ENCODE peak calls at places on chromosomes 1 and 21, in eight cellular contexts. J is aorta; X is neural progenitor cell; L is bronchial epithelial cell; Z is activated naive CD4-positive, alpha-beta T cell; O is stimulated activated CD8-positive, alpha-beta memory T cell treated with anti-CD3 and anti-CD28 coated beads, Interleukin-4, amount 100 ng/mL, for 1 hour; K is fibroblast of pulmonary artery; G is pancreas. V is an unnamed sample.
A peak's percentile ranks its signal among the peaks of the same experiment; 100 is the strongest.

GRCh38 chr1:41431490-41432350 is 52.8 kb downstream of the EDN2 start:
- DNase-seq in J (peak; percentile 84), X (no peak), L (no peak), Z (no peak), O (no peak), K (no peak), G (peak; percentile 71), V (no peak)

GRCh38 chr1:115283249-115283648 is 54.8 kb downstream of the NGF start:
- DNase-seq in J (peak; percentile 76), X (no peak), L (no peak), Z (no peak), O (no peak), K (no peak), G (no peak), V (no peak)

GRCh38 chr21:14533555-14534400 is 12.3 kb downstream of the SAMSN1 start:
- DNase-seq in J (no peak), X (no peak), L (peak; percentile 98), Z (no peak), O (no peak), K (peak; percentile 70), G (no peak), V (peak; percentile 94)

GRCh38 chr1:108916788-108917187 is 40.0 kb downstream of the GPSM2 start:
- DNase-seq in J (no peak), X (no peak), L (no peak), Z (no peak), O (no peak), K (no peak), G (no peak), V (no peak)

GRCh38 chr21:41865002-41865777 is 14.0 kb downstream of the PRDM15 start:
- DNase-seq in J (no peak), X (no peak), L (no peak), Z (no peak), O (no peak), K (no peak), G (no peak), V (no peak)

GRCh38 chr1:116586741-116587143 is 15.9 kb upstream of the CD58 start:
- DNase-seq in J (no peak), X (peak; percentile 42), L (no peak), Z (no peak), O (no peak), K (no peak), G (no peak), V (peak; percentile 21)

GRCh38 chr1:99771522-99771921 is 5.1 kb upstream of the FRRS1 start:
- DNase-seq in J (no peak), X (no peak), L (no peak), Z (no peak), O (no peak), K (no peak), G (no peak), V (no peak)

GRCh38 chr21:29365636-29366305 is 67.0 kb downstream of the BACH1 start:
- DNase-seq in J (no peak), X (peak; percentile 10), L (no peak), Z (no peak), O (no peak), K (no peak), G (no peak), V (no peak)

GRCh38 chr1:205229399-205229861 is 1.7 kb downstream of the TMCC2 start:
- DNase-seq in J (no peak), X (peak; percentile 82), L (peak; percentile 62), Z (no peak), O (no peak), K (peak; percentile 36), G (peak; percentile 67), V (peak; percentile 83)

GRCh38 chr1:31643976-31644559 is 608 bp downstream of the PEF1 start:
- DNase-seq in J (no peak), X (no peak), L (peak; percentile 54), Z (no peak), O (no peak), K (no peak), G (no peak), V (no peak)

GRCh38 chr1:203673550-203674411 is 47.1 kb downstream of the ATP2B4 start:
- DNase-seq in J (peak; percentile 80), X (no peak), L (peak; percentile 93), Z (no peak), O (peak; percentile 31), K (peak; percentile 87), G (no peak), V (peak; percentile 98)

GRCh38 chr1:171883844-171884243 is 42.5 kb downstream of the DNM3 start:
- DNase-seq in J (no peak), X (no peak), L (no peak), Z (no peak), O (no peak), K (no peak), G (no peak), V (no peak)

GRCh38 chr1:179586107-179586823 is 5.4 kb upstream of the TDRD5 start:
- DNase-seq in J (peak; percentile 89), X (peak; percentile 85), L (peak; percentile 1), Z (no peak), O (no peak), K (peak; percentile 47), G (peak; percentile 88), V (peak; percentile 13)

V was measured in PC-3.